ENCODE peak calls at places on chromosome 16, in ten cellular contexts. P is transverse colon, A is suprapubic skin, M is stomach, E is prostate gland, H is GM23338, W is breast epithelium, V is K562, B is HL-60, G is HCT116. L is an unnamed sample.

GRCh38 chr16:13238182-13238581 is 336.8 kb downstream of the SHISA9 start:
- DNase-seq in H (no peak), B (no peak), M (no peak), E (no peak), A (no peak), V (no peak), P (no peak), W (no peak), G (no peak), L (no peak)

GRCh38 chr16:50596762-50597450 is 48.7 kb downstream of the NKD1 start:
- DNase-seq in E (no peak), A (no peak), P (no peak), V (no peak), W (peak; percentile 31), G (no peak), B (no peak), M (no peak), H (no peak), L (no peak)

GRCh38 chr16:35797811-35798210 is 2338.4 kb downstream of the TP53TG3F start:
- DNase-seq in H (no peak), E (no peak), V (no peak), A (no peak), M (no peak), W (no peak), P (no peak), G (no peak), B (no peak), L (no peak)

GRCh38 chr16:9012848-9013507 is 49.3 kb upstream of the USP7 start:
- DNase-seq in A (no peak), H (peak; percentile 92), V (no peak), P (no peak), W (no peak), B (no peak), E (no peak), G (no peak), M (no peak), L (no peak)

GRCh38 chr16:16045879-16046278 is 96.5 kb downstream of the ABCC1 start:
- DNase-seq in B (no peak), M (no peak), P (no peak), H (peak; percentile 89), G (no peak), A (no peak), E (no peak), W (no peak), V (no peak), L (no peak)

GRCh38 chr16:26605872-26606271 is 460.9 kb upstream of the C16orf82 start:
- DNase-seq in G (no peak), M (no peak), W (no peak), E (no peak), A (no peak), V (no peak), B (no peak), H (no peak), P (no peak), L (no peak)

GRCh38 chr16:49472598-49472997 is 99.0 kb downstream of the C16orf78 start:
- DNase-seq in A (peak; percentile 69), E (no peak), W (no peak), M (peak; percentile 18), H (peak; percentile 22), B (no peak), V (no peak), P (peak; percentile 1), G (no peak), L (no peak)

GRCh38 chr16:80526418-80527061 is 14.3 kb upstream of the DYNLRB2 start:
- DNase-seq in M (peak; percentile 48), H (peak; percentile 82), P (peak; percentile 42), W (no peak), G (peak; percentile 38), V (peak; percentile 69), E (peak; percentile 50), A (no peak), B (peak; percentile 30), L (peak; percentile 1)

GRCh38 chr16:64428463-64428862 is 693.4 kb downstream of the CDH11 start:
- DNase-seq in A (no peak), B (no peak), V (no peak), G (no peak), P (no peak), M (no peak), H (no peak), W (no peak), E (no peak), L (no peak)

DNA sequence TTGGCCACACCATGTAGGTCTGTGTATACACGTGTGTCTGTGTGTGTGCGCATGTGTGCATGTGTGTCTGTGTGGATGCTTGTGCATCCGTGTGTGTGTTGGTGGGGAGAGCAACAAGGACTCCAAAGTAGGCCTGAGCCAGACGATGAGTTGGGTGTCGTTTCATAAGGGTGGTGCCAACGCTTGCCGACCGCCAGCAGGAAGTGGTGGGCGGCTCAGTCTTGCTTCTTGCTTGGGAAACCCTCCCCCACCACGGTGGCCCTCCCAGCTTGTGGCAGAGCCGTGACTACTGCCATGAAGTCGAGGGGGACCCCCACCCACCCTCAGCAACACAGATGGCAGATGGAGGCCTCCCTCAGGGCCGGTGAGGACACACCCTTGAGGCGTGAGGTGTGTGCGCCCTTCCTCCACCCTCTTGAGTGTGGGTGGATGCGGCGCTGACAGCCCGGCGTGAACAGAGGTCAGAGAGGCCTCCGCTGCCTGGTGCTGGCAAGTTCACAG is 17.5 kb downstream of the SBK1 start:
- DNase-seq in M (no peak), V (no peak), E (no peak), W (no peak), G (no peak), H (no peak), A (no peak), P (peak; percentile 20), B (no peak), L (no peak)
- H3K4me3 ChIP-seq in M (no peak overlapping the region), V (no peak overlapping the region), E (no peak overlapping the region), W (no peak overlapping the region), G (no peak overlapping the region), H (no peak overlapping the region), A (no peak overlapping the region), P (no peak overlapping the region), B (no peak overlapping the region), L (no peak overlapping the region)

DNA sequence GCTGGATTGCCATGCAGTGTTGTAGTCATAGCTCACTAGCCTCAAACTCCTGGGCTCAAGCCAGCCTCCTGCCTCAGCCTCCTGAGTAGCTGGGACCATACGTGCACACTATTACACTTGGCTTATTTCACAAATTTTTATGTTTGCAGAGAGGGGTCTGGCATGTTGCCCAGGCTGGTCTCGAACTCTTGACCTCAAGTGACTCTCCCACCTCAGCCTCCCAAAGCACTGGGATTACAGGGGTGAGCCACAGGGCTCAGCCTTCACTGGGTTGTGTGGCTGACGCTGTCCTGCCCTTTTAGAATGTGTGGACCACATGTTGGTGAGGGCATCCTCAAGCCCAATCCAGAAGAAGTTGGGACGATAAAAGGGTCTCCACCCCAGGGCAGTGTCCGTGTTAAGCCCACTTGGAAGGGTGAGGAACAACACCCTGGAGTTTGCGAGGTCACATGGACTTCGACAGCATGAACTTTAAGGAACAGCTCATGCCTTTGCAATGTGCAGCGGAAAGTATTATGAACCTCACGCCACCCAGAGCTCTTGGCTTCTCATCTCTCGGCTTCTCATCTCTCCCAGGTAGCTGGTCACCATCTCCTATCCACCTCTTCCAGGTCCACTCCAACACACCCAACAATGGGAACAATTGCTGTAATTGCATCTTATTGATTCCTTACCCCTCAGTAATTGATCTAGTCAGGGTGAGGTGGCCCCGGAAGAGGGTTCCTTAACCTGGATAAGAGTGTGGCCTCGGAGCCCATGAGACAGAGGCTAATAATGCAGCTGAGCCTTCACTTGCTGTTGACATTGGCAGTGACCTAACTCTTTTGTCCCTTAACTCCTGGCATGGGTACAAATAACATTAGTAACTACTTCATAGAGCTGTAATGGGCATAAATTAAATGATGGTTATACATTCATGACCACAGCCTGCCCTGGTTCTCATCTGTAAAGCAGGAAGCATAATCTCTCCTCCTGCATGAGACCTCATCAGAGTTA is 6.7 kb downstream of the FOXL1 start:
- DNase-seq in E (no peak), H (no peak), V (no peak), G (no peak), A (no peak), W (no peak), M (no peak), P (no peak), B (no peak), L (no peak)
- TF ChIP-seq POLR2AphosphoS5 in E (no peak), H (no peak), V (no peak), G (no peak), A (no peak), W (no peak), M (no peak), P (no peak), B (no peak), L (no peak)

GRCh38 chr16:3609895-3610697 is 1.3 kb downstream of the SLX4 start:
- DNase-seq in E (peak; percentile 16), M (no peak), B (no peak), A (peak; percentile 11), V (peak; percentile 48), W (no peak), H (no peak), G (no peak), P (no peak), L (no peak)
- H3K4me3 ChIP-seq in E (peak overlapping the region; percentile 89), M (no peak overlapping the region), B (peak overlapping the region; percentile 94), A (peak overlapping the region; percentile 90), V (peak overlapping the region; percentile 96), W (peak overlapping the region; percentile 74), H (peak overlapping the region; percentile 98), G (peak overlapping the region; percentile 97), P (peak overlapping the region; percentile 86), L (peak overlapping the region; percentile 98)

GRCh38 chr16:30557950-30558788 is at the start of gene ZNF764:
- DNase-seq in B (peak; percentile 94), P (peak; percentile 99), M (peak; percentile 99), A (peak; percentile 99), W (peak; percentile 99), H (peak; percentile 99), E (peak; percentile 99), V (peak; percentile 98), G (peak; percentile 97), L (peak; percentile 81)
- TF ChIP-seq POLR2AphosphoS5 in B (peak; percentile 37), P (peak; percentile 74), M (peak; percentile 91), A (peak; percentile 58), W (peak; percentile 64), H (peak; percentile 78), E (peak; percentile 97), V (peak; percentile 36), G (peak; percentile 86), L (peak; percentile 77)

DNA sequence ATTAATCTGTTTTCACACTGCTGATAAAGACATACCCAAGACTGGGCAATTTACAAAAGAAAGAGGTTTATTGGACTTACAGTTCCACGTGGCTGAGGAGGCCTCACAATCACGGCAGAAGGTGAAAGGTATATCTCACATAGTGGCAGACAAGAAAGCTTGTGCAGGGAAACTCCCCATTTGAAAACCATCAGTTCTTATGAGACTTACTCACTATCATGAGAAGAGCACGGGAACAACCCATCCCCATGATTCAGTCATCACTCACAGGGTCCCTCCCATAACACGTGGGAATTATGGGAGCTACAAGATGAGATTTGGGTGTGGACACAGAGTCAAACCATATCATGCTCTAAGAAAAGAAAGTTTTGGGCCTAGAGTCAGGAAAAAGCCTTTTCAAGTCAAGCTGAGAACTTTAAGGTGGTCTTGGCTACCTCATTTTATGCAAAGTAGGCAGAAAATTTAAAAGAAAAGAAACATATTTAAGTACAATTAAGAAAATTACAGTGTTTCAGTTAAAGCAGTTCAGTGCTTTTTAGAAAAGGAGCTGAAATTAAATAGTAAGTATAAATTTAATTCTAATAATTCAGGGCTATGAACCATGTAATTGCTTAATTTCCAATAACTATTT is 24.9 kb upstream of the CRYM start:
- DNase-seq in P (peak; percentile 22), M (no peak), V (peak; percentile 53), B (no peak), H (no peak), G (peak; percentile 28), E (no peak), A (no peak), W (no peak), L (no peak)
- H3K4me3 ChIP-seq in P (no peak overlapping the region), M (no peak overlapping the region), V (no peak overlapping the region), B (no peak overlapping the region), H (peak overlapping the region; percentile 78), G (peak overlapping the region; percentile 63), E (no peak overlapping the region), A (peak overlapping the region; percentile 81), W (no peak overlapping the region), L (no peak overlapping the region)

L was measured in SK-N-MC.